ENCODE peak calls at places on chromosomes 13 and 19, in ten cellular contexts. A is testis; Q is stimulated activated CD8-positive, alpha-beta memory T cell treated with anti-CD3 and anti-CD28 coated beads, Interleukin-15, amount 100 ng/mL, for 1 hour; R is GM03348; F is fibroblast of villous mesenchyme; P is mesendoderm; W is anterior cingulate cortex; M is stimulated activated CD4-positive, alpha-beta T cell treated with anti-CD3 and anti-CD28 coated beads, Interleukin-4, amount 100 ng/mL, for 48 hours; Z is cardiac fibroblast; K is activated T-helper 1 cell treated with Interleukin-2 at 50 U/mL for 16 hours. B is an unnamed sample.

GRCh38 chr13:33556828-33557227 is 261.1 kb upstream of the RFC3 start:
- DNase-seq in A (no peak), Q (no peak), R (no peak), F (no peak), P (no peak), W (no peak), M (no peak), Z (no peak), K (no peak), B (no peak)

GRCh38 chr13:86087241-86087640 is 288.0 kb upstream of the SLITRK6 start:
- DNase-seq in A (no peak), Q (no peak), R (no peak), F (no peak), P (no peak), W (no peak), M (no peak), Z (no peak), K (no peak), B (no peak)

GRCh38 chr19:1481893-1482360 is 2.9 kb upstream of the C19orf25 start:
- DNase-seq in A (no peak), Q (no peak), R (no peak), F (no peak), P (no peak), W (no peak), M (no peak), Z (no peak), K (no peak), B (no peak)

GRCh38 chr13:44967656-44968451 is 21.4 kb downstream of the NUFIP1 start:
- DNase-seq in A (no peak), Q (no peak), R (peak; percentile 20), F (peak; percentile 60), P (no peak), W (no peak), M (no peak), Z (peak; percentile 69), K (no peak), B (peak; percentile 54)

GRCh38 chr19:47729468-47729798 is 15.9 kb upstream of the NOP53 start:
- DNase-seq in A (no peak), Q (no peak), R (peak; percentile 83), F (peak; percentile 74), P (peak; percentile 96), W (no peak), M (no peak), Z (peak; percentile 91), K (no peak), B (peak; percentile 80)

GRCh38 chr13:38688674-38689073 is 1.8 kb downstream of the FREM2 start:
- DNase-seq in A (no peak), Q (no peak), R (no peak), F (no peak), P (no peak), W (no peak), M (no peak), Z (no peak), K (no peak), B (no peak)

GRCh38 chr19:19134687-19135158 is 3.6 kb downstream of the TMEM161A start:
- DNase-seq in A (peak; percentile 67), Q (no peak), R (no peak), F (no peak), P (peak; percentile 84), W (no peak), M (no peak), Z (no peak), K (no peak), B (no peak)

GRCh38 chr13:19927117-19927734 is 31.3 kb upstream of the ZMYM2 start:
- DNase-seq in A (no peak), Q (no peak), R (peak; percentile 29), F (peak; percentile 48), P (peak; percentile 19), W (no peak), M (no peak), Z (peak; percentile 15), K (no peak), B (peak; percentile 44)

GRCh38 chr19:8573316-8573715 is 3.9 kb downstream of the MYO1F start:
- DNase-seq in A (no peak), Q (no peak), R (no peak), F (no peak), P (no peak), W (no peak), M (no peak), Z (no peak), K (no peak), B (no peak)

GRCh38 chr13:99984463-99985242 is 3.1 kb downstream of the ZIC2 start:
- DNase-seq in A (no peak), Q (no peak), R (no peak), F (no peak), P (peak; percentile 92), W (no peak), M (no peak), Z (no peak), K (no peak), B (no peak)

GRCh38 chr13:88544836-88545235 is 873.7 kb downstream of the SLITRK5 start:
- DNase-seq in A (no peak), Q (no peak), R (no peak), F (no peak), P (no peak), W (no peak), M (no peak), Z (no peak), K (no peak), B (peak; percentile 4)

GRCh38 chr13:110262494-110262893 is 44.5 kb downstream of the COL4A1 start:
- DNase-seq in A (no peak), Q (no peak), R (no peak), F (peak; percentile 63), P (no peak), W (no peak), M (no peak), Z (no peak), K (no peak), B (no peak)

GRCh38 chr13:98478134-98479129 is 98.5 kb downstream of the STK24 start:
- DNase-seq in A (peak; percentile 80), Q (no peak), R (no peak), F (peak; percentile 45), P (peak; percentile 88), W (no peak), M (peak; percentile 17), Z (no peak), K (no peak), B (peak; percentile 55)

GRCh38 chr19:811007-811434 is 10.7 kb downstream of the PLPPR3 start:
- DNase-seq in A (no peak), Q (no peak), R (no peak), F (no peak), P (no peak), W (no peak), M (no peak), Z (no peak), K (no peak), B (no peak)

GRCh38 chr13:79782541-79783216 is 301.7 kb downstream of the NDFIP2 start:
- DNase-seq in A (peak; percentile 30), Q (no peak), R (no peak), F (peak; percentile 90), P (peak; percentile 94), W (no peak), M (no peak), Z (peak; percentile 92), K (no peak), B (peak; percentile 81)

GRCh38 chr13:42384265-42384664 is 112.3 kb downstream of the AKAP11 start:
- DNase-seq in A (no peak), Q (no peak), R (no peak), F (no peak), P (no peak), W (no peak), M (no peak), Z (no peak), K (no peak), B (no peak)

GRCh38 chr13:34250151-34250550 is 432.2 kb downstream of the RFC3 start:
- DNase-seq in A (no peak), Q (no peak), R (no peak), F (peak; percentile 40), P (no peak), W (no peak), M (no peak), Z (no peak), K (no peak), B (peak; percentile 92)

GRCh38 chr13:26502826-26503225 is 54.7 kb upstream of the WASF3 start:
- DNase-seq in A (peak; percentile 24), Q (no peak), R (peak; percentile 59), F (peak; percentile 8), P (peak; percentile 78), W (no peak), M (peak; percentile 28), Z (peak; percentile 67), K (no peak), B (peak; percentile 80)

GRCh38 chr13:90867336-90867683 is 480.2 kb upstream of the MIR17HG start:
- DNase-seq in A (peak; percentile 87), Q (no peak), R (peak; percentile 70), F (peak; percentile 56), P (peak; percentile 87), W (no peak), M (peak; percentile 5), Z (peak; percentile 90), K (no peak), B (peak; percentile 81)

GRCh38 chr19:33000510-33000909 is 28.5 kb downstream of the FAAP24 start:
- DNase-seq in A (no peak), Q (no peak), R (no peak), F (no peak), P (no peak), W (no peak), M (no peak), Z (no peak), K (peak; percentile 3), B (no peak)

GRCh38 chr19:7528192-7528519 is 5.7 kb downstream of the MCOLN1 start:
- DNase-seq in A (no peak), Q (no peak), R (no peak), F (no peak), P (no peak), W (no peak), M (no peak), Z (no peak), K (no peak), B (no peak)

GRCh38 chr13:58583961-58584360 is 952.4 kb downstream of the PCDH17 start:
- DNase-seq in A (no peak), Q (no peak), R (no peak), F (no peak), P (no peak), W (no peak), M (no peak), Z (no peak), K (no peak), B (no peak)

GRCh38 chr13:75666646-75667351 is 30.7 kb downstream of the LMO7 start:
- DNase-seq in A (no peak), Q (no peak), R (peak; percentile 25), F (peak; percentile 38), P (peak; percentile 75), W (no peak), M (no peak), Z (peak; percentile 49), K (no peak), B (peak; percentile 71)